ENCODE peak calls at places on chromosomes 12 and 14, in seven cellular contexts. E, Z, X, Q, O, Y and N are unnamed samples.

GRCh38 chr12:41190360-41190759 is 2.2 kb downstream of the PDZRN4 start:
- DNase-seq in E (no peak), Z (peak), X (no peak), Q (no peak), O (no peak), Y (peak), N (peak)

GRCh38 chr14:61260939-61261776 is 20.0 kb downstream of the TMEM30B start:
- DNase-seq in E (no peak), Z (no peak), X (no peak), Q (peak), O (no peak), Y (no peak), N (no peak)

GRCh38 chr12:25734529-25735180 is 181.6 kb upstream of the LMNTD1 start:
- DNase-seq in E (no peak), Z (no peak), X (no peak), Q (no peak), O (no peak), Y (no peak), N (no peak)

GRCh38 chr12:102302553-102302952 is 104.9 kb upstream of the PMCH start:
- DNase-seq in E (no peak), Z (no peak), X (no peak), Q (no peak), O (no peak), Y (no peak), N (no peak)

GRCh38 chr12:31203261-31203660 is 122.7 kb downstream of the SINHCAF start:
- DNase-seq in E (no peak), Z (no peak), X (no peak), Q (no peak), O (no peak), Y (no peak), N (no peak)

GRCh38 chr12:125124320-125124966 is 59.2 kb downstream of the AACS start:
- DNase-seq in E (no peak), Z (no peak), X (no peak), Q (no peak), O (no peak), Y (no peak), N (no peak)

GRCh38 chr14:102592969-102593840 is 756 bp downstream of the RCOR1 start:
- DNase-seq in E (peak), Z (peak), X (peak), Q (peak), O (no peak), Y (peak), N (peak)

GRCh38 chr12:131351319-131352028 is 359.4 kb upstream of the SFSWAP start:
- DNase-seq in E (no peak), Z (peak), X (no peak), Q (no peak), O (no peak), Y (no peak), N (peak)

GRCh38 chr14:75246546-75247285 is 31.9 kb upstream of the FOS start:
- DNase-seq in E (no peak), Z (no peak), X (no peak), Q (no peak), O (no peak), Y (no peak), N (no peak)

GRCh38 chr14:82447586-82447985 is 913.9 kb upstream of the SEL1L start:
- DNase-seq in E (no peak), Z (no peak), X (no peak), Q (no peak), O (no peak), Y (no peak), N (peak)